ENCODE peak calls at places on chromosomes 4 and X, in ten cellular contexts. J is suprapubic skin, C is HepG2, W is SK-N-SH, F is esophagus muscularis mucosa, P is H1, Z is sigmoid colon, B is K562, R is transverse colon, N is GM12878. H is an unnamed sample.

GRCh38 chrX:136941396-136942337 is 61.1 kb upstream of the RBMX start:
- DNase-seq in J (no peak), C (no peak), W (no peak), F (no peak), P (no peak), Z (no peak), B (no peak), R (no peak), N (no peak), H (no peak)

GRCh38 chr4:71553605-71554004 is 214.8 kb downstream of the SLC4A4 start:
- DNase-seq in J (no peak), C (no peak), W (peak; percentile 0), F (no peak), P (no peak), Z (no peak), B (peak; percentile 9), R (no peak), N (no peak), H (no peak)

GRCh38 chrX:47854474-47854873 is 17.8 kb downstream of the ZNF81 start:
- DNase-seq in J (no peak), C (no peak), W (peak; percentile 14), F (no peak), P (peak; percentile 43), Z (no peak), B (peak; percentile 24), R (peak; percentile 36), N (no peak), H (peak; percentile 44)

GRCh38 chrX:10447577-10448214 is 172.7 kb downstream of the MID1 start:
- DNase-seq in J (no peak), C (no peak), W (no peak), F (no peak), P (no peak), Z (no peak), B (no peak), R (no peak), N (no peak), H (no peak)

GRCh38 chr4:48490012-48490679 is at the start of gene ZAR1:
- DNase-seq in J (no peak), C (no peak), W (no peak), F (no peak), P (no peak), Z (no peak), B (no peak), R (no peak), N (no peak), H (no peak)

GRCh38 chr4:22485751-22486150 is 30.1 kb downstream of the ADGRA3 start:
- DNase-seq in J (no peak), C (no peak), W (peak; percentile 19), F (peak; percentile 60), P (no peak), Z (no peak), B (no peak), R (no peak), N (no peak), H (no peak)

GRCh38 chrX:136176399-136176825 is 29.1 kb downstream of the FHL1 start:
- DNase-seq in J (no peak), C (no peak), W (no peak), F (no peak), P (no peak), Z (peak; percentile 84), B (no peak), R (no peak), N (no peak), H (no peak)

GRCh38 chr4:172953896-172954568 is 214.6 kb upstream of the GALNT7 start:
- DNase-seq in J (no peak), C (no peak), W (no peak), F (no peak), P (no peak), Z (no peak), B (no peak), R (no peak), N (no peak), H (no peak)

GRCh38 chr4:1378559-1379231 is 27.5 kb downstream of the NKX1-1 start:
- DNase-seq in J (peak; percentile 56), C (no peak), W (no peak), F (no peak), P (no peak), Z (peak; percentile 62), B (no peak), R (no peak), N (no peak), H (no peak)

GRCh38 chr4:47839259-47839658 is 1.4 kb upstream of the CORIN start:
- DNase-seq in J (no peak), C (no peak), W (no peak), F (no peak), P (no peak), Z (no peak), B (no peak), R (no peak), N (peak; percentile 21), H (no peak)

GRCh38 chr4:151967074-151967473 is 206.3 kb upstream of the GATB start:
- DNase-seq in J (no peak), C (no peak), W (no peak), F (no peak), P (no peak), Z (no peak), B (no peak), R (no peak), N (no peak), H (no peak)

GRCh38 chrX:19642517-19643109 is 127.3 kb upstream of the MAP3K15 start:
- DNase-seq in J (no peak), C (no peak), W (no peak), F (no peak), P (no peak), Z (no peak), B (no peak), R (no peak), N (no peak), H (no peak)

GRCh38 chr4:110904435-110905050 is 281.7 kb upstream of the PITX2 start:
- DNase-seq in J (no peak), C (no peak), W (no peak), F (no peak), P (no peak), Z (no peak), B (no peak), R (no peak), N (no peak), H (no peak)

GRCh38 chrX:20596856-20597255 is 330.1 kb upstream of the RPS6KA3 start:
- DNase-seq in J (no peak), C (no peak), W (no peak), F (no peak), P (no peak), Z (no peak), B (no peak), R (no peak), N (no peak), H (no peak)

GRCh38 chr4:183600189-183600685 is 58.7 kb downstream of the RWDD4 start:
- DNase-seq in J (no peak), C (peak; percentile 20), W (no peak), F (no peak), P (peak; percentile 49), Z (no peak), B (peak; percentile 30), R (no peak), N (no peak), H (no peak)

DNA sequence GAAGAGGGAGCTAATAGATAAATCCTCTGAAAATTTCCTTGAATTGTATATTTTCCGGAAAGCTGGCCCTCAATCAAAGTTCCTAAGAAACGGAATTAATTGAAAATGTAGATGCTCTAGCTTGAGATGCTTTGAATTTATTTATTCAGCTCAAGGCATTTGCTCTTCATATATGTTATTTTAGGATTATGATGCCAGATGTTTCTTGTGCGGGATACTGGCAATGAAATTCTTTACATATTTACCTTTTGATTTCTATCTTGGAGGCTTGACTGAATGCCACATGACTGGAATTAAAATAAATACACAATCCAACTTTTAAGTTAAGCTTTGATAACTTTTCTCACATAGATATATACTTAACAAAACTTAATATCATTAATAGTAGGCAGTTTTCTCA is 991.3 kb downstream of the ADGRL3 start:
- DNase-seq in J (no peak), C (no peak), W (no peak), F (no peak), P (no peak), Z (no peak), B (no peak), R (no peak), N (no peak), H (no peak)
- TF ChIP-seq EP300 in J (no peak), C (no peak), W (no peak), F (no peak), P (no peak), Z (no peak), B (no peak), R (no peak), N (no peak), H (no peak)

DNA sequence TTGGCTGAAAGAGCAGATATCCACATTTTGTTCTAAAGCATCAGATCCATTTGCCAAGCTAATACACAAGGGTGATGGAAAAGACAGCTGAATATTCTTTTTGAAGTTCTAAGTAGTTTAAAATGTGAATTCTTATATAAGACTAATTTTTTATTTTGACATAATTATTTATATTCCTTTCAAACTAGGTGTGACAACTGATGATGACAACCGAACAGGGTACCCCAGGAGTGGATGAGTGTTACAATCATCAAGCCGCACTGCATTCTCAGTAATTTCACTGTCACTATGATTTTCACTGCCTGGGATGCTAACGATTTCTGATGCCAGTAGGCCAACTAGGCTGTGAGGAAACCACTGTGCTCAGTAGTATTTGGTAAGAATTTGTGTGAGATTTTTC is 317.6 kb downstream of the ARAP2 start:
- DNase-seq in J (no peak), C (no peak), W (no peak), F (no peak), P (no peak), Z (no peak), B (no peak), R (no peak), N (no peak), H (no peak)
- TF ChIP-seq POLR2AphosphoS5 in J (no peak), C (no peak), W (no peak), F (no peak), P (no peak), Z (no peak), B (no peak), R (no peak), N (no peak), H (no peak)

DNA sequence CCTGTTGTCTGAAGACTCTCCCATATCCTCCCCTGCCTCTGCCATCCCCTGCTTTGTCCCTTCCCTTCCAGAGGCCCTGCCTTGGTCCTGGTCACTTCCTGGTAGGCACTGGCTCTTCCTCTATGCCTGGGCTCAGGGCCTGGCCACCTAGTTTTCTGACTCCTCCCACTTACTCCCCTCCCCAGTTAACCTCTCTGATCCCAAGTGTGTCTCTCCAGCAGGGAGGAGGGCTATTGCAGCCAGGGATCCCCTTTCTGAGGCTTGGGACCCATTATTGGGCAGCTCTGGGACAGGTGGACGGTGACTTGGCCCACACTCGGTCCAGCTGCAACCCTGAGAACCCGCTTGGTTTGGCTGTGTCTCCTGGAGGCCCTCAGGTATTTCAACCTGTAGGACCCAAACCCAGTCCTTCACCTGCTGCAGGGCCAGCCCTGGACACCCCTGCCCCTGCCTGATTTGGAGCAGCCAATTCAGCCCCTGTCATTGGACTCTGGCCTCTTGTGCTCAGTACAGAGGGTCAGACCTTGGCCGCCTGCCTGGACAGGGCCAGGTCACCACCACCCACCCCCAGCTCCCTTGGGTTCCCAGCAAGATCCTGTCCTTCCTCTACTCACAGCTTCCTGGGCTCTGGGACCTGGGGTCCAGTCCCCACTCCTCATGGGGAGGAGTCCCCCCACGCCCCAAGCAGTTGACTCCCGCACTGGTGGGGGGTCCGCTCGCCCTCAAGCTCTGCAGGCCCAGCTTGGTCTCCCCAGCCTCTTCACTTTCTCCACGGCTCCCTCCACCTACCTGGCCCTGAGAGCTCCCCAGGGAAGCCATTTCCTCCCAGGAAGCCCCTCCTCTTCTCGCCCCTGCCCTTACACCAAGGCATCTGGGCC is 1.1 kb upstream of the SH3BP2 start:
- DNase-seq in J (peak; percentile 68), C (no peak), W (peak; percentile 22), F (no peak), P (no peak), Z (peak; percentile 64), B (no peak), R (peak; percentile 29), N (no peak), H (peak; percentile 25)
- H3K4me1 ChIP-seq in J (peaks cover 52% of the 10 kb centered on the region), C (peaks cover 93% of the 10 kb centered on the region), W (peaks cover 21% of the 10 kb centered on the region), F (peaks cover 76% of the 10 kb centered on the region), P (peaks cover 24% of the 10 kb centered on the region), Z (peaks cover 49% of the 10 kb centered on the region), B (peaks cover 15% of the 10 kb centered on the region), R (peaks cover 60% of the 10 kb centered on the region), N (peaks cover 40% of the 10 kb centered on the region), H (peaks cover 61% of the 10 kb centered on the region)

GRCh38 chrX:40922307-40922706 is 162.9 kb upstream of the USP9X start:
- DNase-seq in J (no peak), C (peak; percentile 45), W (peak; percentile 33), F (no peak), P (no peak), Z (no peak), B (peak; percentile 64), R (no peak), N (no peak), H (no peak)
- TF ChIP-seq EP300 in J (no peak), C (no peak), W (no peak), F (no peak), P (no peak), Z (no peak), B (no peak), R (no peak), N (no peak), H (no peak)

H was measured in stomach.